ENCODE peak calls at places on chromosomes 13 and 19, in nine cellular contexts. D is NCI-H460; U is T-cell; B is activated T-helper 9 cell treated with anti-CD3 and anti-CD28 coated beads, Interleukin-2, amount 50 U/mL, for 16 hours; C is stimulated activated CD4-positive, alpha-beta T cell treated with anti-CD3 and anti-CD28 coated beads, Interleukin-12 subunit alpha, Interleukin-12 subunit beta, amount 100 ng/mL, for 24 hours; Z is Peyer's patch; W is dermis microvascular lymphatic vessel endothelial cell; R is T follicular helper cell; L is SJSA1. E is an unnamed sample.

GRCh38 chr19:8423821-8424223 is 10.7 kb downstream of the MARCHF2 start:
- DNase-seq in U (no peak), B (no peak), R (no peak), C (no peak), Z (peak; percentile 87), D (peak; percentile 77), L (peak; percentile 96), W (peak; percentile 98), E (peak; percentile 89)

GRCh38 chr19:35135389-35135909 is 590 bp upstream of the LGI4 start:
- DNase-seq in Z (peak; percentile 89), U (peak; percentile 56), D (peak; percentile 50), L (peak; percentile 44), W (peak; percentile 71), R (peak; percentile 32), B (peak; percentile 46), C (peak; percentile 66), E (peak; percentile 82)

GRCh38 chr19:45016388-45017314 is 15.4 kb downstream of the RELB start:
- DNase-seq in R (peak; percentile 78), W (peak; percentile 63), Z (peak; percentile 84), L (peak; percentile 41), C (peak; percentile 54), D (peak; percentile 46), U (peak; percentile 76), B (peak; percentile 77), E (peak; percentile 83)

GRCh38 chr19:33064778-33065550 is at the start of gene RHPN2:
- DNase-seq in U (peak; percentile 8), R (no peak), B (peak; percentile 31), C (peak; percentile 52), L (peak; percentile 64), W (peak; percentile 73), D (peak; percentile 65), Z (peak; percentile 87), E (peak; percentile 81)

GRCh38 chr13:43546821-43547220 is 240.0 kb downstream of the ENOX1 start:
- DNase-seq in W (no peak), U (no peak), B (no peak), D (no peak), R (no peak), Z (no peak), C (no peak), L (no peak), E (no peak)

GRCh38 chr13:94858856-94859811 is 146.8 kb upstream of the SOX21 start:
- DNase-seq in R (no peak), U (no peak), D (no peak), B (no peak), W (peak; percentile 99), C (no peak), Z (peak; percentile 50), L (no peak), E (peak; percentile 35)

GRCh38 chr13:66040506-66040905 is 1189.6 kb downstream of the PCDH9 start:
- DNase-seq in R (no peak), B (no peak), U (no peak), Z (no peak), W (no peak), C (no peak), D (no peak), L (no peak), E (no peak)

GRCh38 chr13:99750951-99751350 is 220.6 kb downstream of the ZIC5 start:
- DNase-seq in W (no peak), D (no peak), L (no peak), R (no peak), U (no peak), C (no peak), B (no peak), Z (no peak), E (no peak)

GRCh38 chr19:42206871-42207755 is 10.4 kb downstream of the DEDD2 start:
- DNase-seq in U (no peak), B (no peak), L (no peak), D (no peak), R (no peak), C (no peak), W (no peak), Z (no peak), E (no peak)

GRCh38 chr13:109652536-109652935 is 133.8 kb downstream of the IRS2 start:
- DNase-seq in L (no peak), D (no peak), R (no peak), Z (no peak), W (peak; percentile 23), C (no peak), B (no peak), U (no peak), E (no peak)

GRCh38 chr19:23395041-23395721 is at the start of gene ZNF91:
- DNase-seq in B (peak; percentile 85), Z (peak; percentile 99), L (no peak), D (peak; percentile 20), W (peak; percentile 98), C (peak; percentile 87), U (peak; percentile 92), R (peak; percentile 88), E (peak; percentile 96)

GRCh38 chr13:102374726-102375125 is 27.1 kb downstream of the FGF14 start:
- DNase-seq in B (no peak), D (no peak), C (no peak), W (no peak), U (no peak), L (no peak), R (no peak), Z (no peak), E (no peak)

GRCh38 chr13:26693749-26694463 is 66.7 kb downstream of the GPR12 start:
- DNase-seq in D (no peak), U (no peak), L (no peak), Z (no peak), R (no peak), W (no peak), B (no peak), C (no peak), E (no peak)

GRCh38 chr19:39413903-39414608 is 1.6 kb downstream of the PLEKHG2 start:
- DNase-seq in R (no peak), U (no peak), W (peak; percentile 41), L (peak; percentile 45), D (no peak), C (no peak), Z (no peak), B (no peak), E (no peak)

GRCh38 chr13:93723316-93723715 is 496.7 kb downstream of the GPC6 start:
- DNase-seq in R (no peak), B (no peak), D (no peak), U (no peak), W (no peak), Z (no peak), C (no peak), L (no peak), E (no peak)

GRCh38 chr13:93775507-93776108 is 549.0 kb downstream of the GPC6 start:
- DNase-seq in D (no peak), R (no peak), U (no peak), W (no peak), Z (no peak), L (peak; percentile 87), B (no peak), C (no peak), E (no peak)

GRCh38 chr19:51098366-51099069 is 9.7 kb downstream of the CTU1 start:
- DNase-seq in B (peak; percentile 20), R (no peak), L (no peak), C (no peak), W (no peak), Z (no peak), U (peak; percentile 45), D (no peak), E (no peak)

GRCh38 chr19:42277821-42278809 is 9.1 kb downstream of the CIC start:
- DNase-seq in D (no peak), W (peak; percentile 71), R (no peak), C (no peak), B (no peak), U (no peak), Z (peak; percentile 46), L (no peak), E (no peak)

GRCh38 chr13:55190996-55191395 is 1949.7 kb upstream of the PRR20A start:
- DNase-seq in U (no peak), C (no peak), W (no peak), L (no peak), B (no peak), Z (no peak), D (no peak), R (no peak), E (no peak)

GRCh38 chr19:18308051-18308947 is 14.6 kb downstream of the LSM4 start:
- DNase-seq in R (no peak), C (no peak), U (no peak), L (no peak), B (no peak), W (no peak), Z (no peak), D (no peak), E (no peak)

GRCh38 chr19:55646889-55647731 is 902 bp upstream of the CCDC106 start:
- DNase-seq in B (no peak), U (no peak), Z (peak; percentile 74), L (no peak), W (no peak), D (no peak), R (no peak), C (no peak), E (no peak)

GRCh38 chr13:71624641-71625040 is 242.4 kb downstream of the DACH1 start:
- DNase-seq in U (no peak), R (no peak), B (no peak), L (no peak), C (no peak), D (no peak), Z (no peak), W (peak; percentile 7), E (no peak)

GRCh38 chr13:92657565-92657964 is 569.0 kb upstream of the GPC6 start:
- DNase-seq in W (no peak), U (no peak), L (no peak), D (no peak), R (no peak), Z (no peak), B (no peak), C (no peak), E (no peak)

GRCh38 chr19:47542030-47542475 is 27.2 kb upstream of the NAPA start:
- DNase-seq in Z (no peak), U (no peak), W (no peak), L (peak; percentile 53), C (no peak), D (no peak), R (no peak), B (no peak), E (no peak)

GRCh38 chr13:23348270-23349126 is 85.0 kb downstream of the SACS start:
- DNase-seq in C (no peak), Z (no peak), U (no peak), B (no peak), L (no peak), R (no peak), W (no peak), D (no peak), E (no peak)

GRCh38 chr13:29917573-29918091 is 67.2 kb upstream of the UBL3 start:
- DNase-seq in C (no peak), Z (no peak), R (no peak), L (no peak), D (no peak), B (no peak), W (no peak), U (no peak), E (no peak)

GRCh38 chr13:33318744-33319143 is 33.2 kb upstream of the STARD13 start:
- DNase-seq in R (no peak), B (no peak), D (no peak), W (no peak), U (no peak), L (no peak), Z (no peak), C (no peak), E (no peak)

GRCh38 chr19:772730-773436 is 22.0 kb downstream of the MISP start:
- DNase-seq in L (no peak), D (no peak), U (no peak), R (no peak), W (no peak), B (no peak), Z (no peak), C (no peak), E (no peak)

GRCh38 chr19:3115916-3116602 is 19.8 kb upstream of the GNA15 start:
- DNase-seq in C (no peak), U (no peak), B (no peak), Z (no peak), W (no peak), L (no peak), R (no peak), D (peak; percentile 11), E (no peak)

GRCh38 chr13:37811441-37811840 is 58.1 kb downstream of the TRPC4 start:
- DNase-seq in L (no peak), B (no peak), D (no peak), Z (no peak), U (no peak), R (no peak), W (no peak), C (no peak), E (no peak)

GRCh38 chr13:49110122-49110831 is 109.9 kb upstream of the MLNR start:
- DNase-seq in U (peak; percentile 65), B (peak; percentile 49), C (peak; percentile 54), D (peak; percentile 78), L (peak; percentile 67), W (peak; percentile 93), R (peak; percentile 68), Z (peak; percentile 95), E (peak; percentile 78)

E was measured in stomach.